ENCODE peak calls at places on chromosomes 11 and 22, in nine cellular contexts. Z, G, D, I, J, N, P, X and O are unnamed samples.
A peak's percentile ranks its signal among the peaks of the same experiment; 100 is the strongest.

GRCh38 chr22:17822087-17822486 is 47.8 kb upstream of the BID start:
- DNase-seq in Z (no peak), G (no peak), D (no peak), I (no peak), J (no peak), N (no peak), P (no peak), X (no peak), O (no peak)

GRCh38 chr11:47593492-47593933 is 698 bp downstream of the C1QTNF4 start:
- DNase-seq in Z (no peak), G (no peak), D (no peak), I (no peak), J (no peak), N (no peak), P (no peak), X (no peak), O (no peak)

GRCh38 chr11:129593098-129593497 is 217.4 kb downstream of the BARX2 start:
- DNase-seq in Z (no peak), G (no peak), D (no peak), I (no peak), J (no peak), N (no peak), P (no peak), X (no peak), O (peak; percentile 70)

GRCh38 chr11:116731821-116732739 is 40.7 kb downstream of the BUD13 start:
- DNase-seq in Z (no peak), G (no peak), D (peak; percentile 58), I (no peak), J (peak; percentile 38), N (no peak), P (no peak), X (no peak), O (no peak)

GRCh38 chr22:47997052-47997568 is 1234.7 kb downstream of the TBC1D22A start:
- DNase-seq in Z (no peak), G (no peak), D (no peak), I (no peak), J (no peak), N (no peak), P (no peak), X (no peak), O (no peak)

GRCh38 chr11:121406291-121406690 is 45.8 kb upstream of the SORL1 start:
- DNase-seq in Z (no peak), G (no peak), D (no peak), I (no peak), J (no peak), N (no peak), P (no peak), X (no peak), O (no peak)

GRCh38 chr11:2802389-2803185 is 83.0 kb downstream of the CDKN1C start:
- DNase-seq in Z (no peak), G (no peak), D (no peak), I (no peak), J (no peak), N (no peak), P (peak; percentile 27), X (peak; percentile 22), O (no peak)

GRCh38 chr11:45876401-45876800 is 9.1 kb upstream of the MAPK8IP1 start:
- DNase-seq in Z (no peak), G (no peak), D (no peak), I (no peak), J (no peak), N (no peak), P (no peak), X (no peak), O (no peak)

GRCh38 chr11:27700351-27701261 is at the start of gene BDNF:
- DNase-seq in Z (no peak), G (peak; percentile 67), D (no peak), I (peak; percentile 48), J (no peak), N (no peak), P (no peak), X (no peak), O (no peak)

GRCh38 chr22:45680932-45681700 is 9.5 kb downstream of the ATXN10 start:
- DNase-seq in Z (no peak), G (peak; percentile 42), D (no peak), I (no peak), J (no peak), N (no peak), P (no peak), X (no peak), O (no peak)

GRCh38 chr11:122853261-122853660 is 15.0 kb downstream of the CRTAM start:
- DNase-seq in Z (no peak), G (no peak), D (no peak), I (no peak), J (no peak), N (no peak), P (no peak), X (no peak), O (no peak)

GRCh38 chr11:47469411-47470179 is 20.7 kb upstream of the RAPSN start:
- DNase-seq in Z (no peak), G (no peak), D (no peak), I (no peak), J (no peak), N (no peak), P (no peak), X (no peak), O (no peak)

GRCh38 chr11:78800089-78800690 is 225.5 kb upstream of the NARS2 start:
- DNase-seq in Z (no peak), G (no peak), D (no peak), I (peak; percentile 19), J (no peak), N (no peak), P (no peak), X (no peak), O (no peak)

GRCh38 chr11:90251599-90251998 is 28.8 kb upstream of the CHORDC1 start:
- DNase-seq in Z (no peak), G (no peak), D (no peak), I (no peak), J (no peak), N (no peak), P (no peak), X (no peak), O (no peak)

GRCh38 chr22:36846271-36846670 is 14.5 kb upstream of the NCF4 start:
- DNase-seq in Z (no peak), G (no peak), D (no peak), I (no peak), J (no peak), N (no peak), P (no peak), X (no peak), O (no peak)

GRCh38 chr11:73331138-73331916 is 23.3 kb downstream of the ARHGEF17 start:
- DNase-seq in Z (no peak), G (no peak), D (no peak), I (no peak), J (no peak), N (no peak), P (no peak), X (no peak), O (no peak)

GRCh38 chr11:70656293-70656692 is 258.0 kb downstream of the CTTN start:
- DNase-seq in Z (no peak), G (no peak), D (no peak), I (no peak), J (no peak), N (no peak), P (no peak), X (no peak), O (no peak)

GRCh38 chr11:60757231-60757800 is 649 bp downstream of the MS4A15 start:
- DNase-seq in Z (no peak), G (no peak), D (no peak), I (no peak), J (no peak), N (no peak), P (no peak), X (no peak), O (no peak)

GRCh38 chr22:49673048-49673447 is 154.6 kb downstream of the BRD1 start:
- DNase-seq in Z (no peak), G (no peak), D (no peak), I (no peak), J (no peak), N (no peak), P (no peak), X (no peak), O (no peak)

GRCh38 chr11:103210543-103210942 is 101.3 kb downstream of the DYNC2H1 start:
- DNase-seq in Z (no peak), G (no peak), D (no peak), I (no peak), J (no peak), N (no peak), P (no peak), X (no peak), O (no peak)

GRCh38 chr11:9577551-9577950 is 4.1 kb downstream of the WEE1 start:
- DNase-seq in Z (no peak), G (no peak), D (no peak), I (no peak), J (no peak), N (no peak), P (no peak), X (no peak), O (no peak)